ENCODE peak calls at places on chromosomes 11 and 22, in nine cellular contexts. R is HAP-1; F is brain microvascular endothelial cell; Z is iPS-NIHi11; M is ELF-1; D is GM12878; L is left lung; X is effector CD4-positive, alpha-beta T cell; J is NCI-H1436. S is an unnamed sample.

GRCh38 chr22:50584106-50585096 is 1.8 kb upstream of the CHKB start:
- DNase-seq in R (no peak), X (no peak), M (peak; percentile 39), L (no peak), J (no peak), F (no peak), Z (no peak), D (no peak), S (no peak)

GRCh38 chr11:89182773-89183172 is 5.1 kb downstream of the TYR start:
- DNase-seq in J (no peak), D (no peak), X (no peak), L (no peak), M (no peak), Z (no peak), F (no peak), R (no peak), S (no peak)

GRCh38 chr22:37681001-37681424 is 5.1 kb upstream of the NOL12 start:
- DNase-seq in X (no peak), R (no peak), L (no peak), J (no peak), M (no peak), F (peak; percentile 37), Z (no peak), D (no peak), S (no peak)

GRCh38 chr22:50729391-50730012 is 8.5 kb upstream of the ACR start:
- DNase-seq in D (no peak), X (no peak), R (no peak), Z (no peak), F (no peak), L (peak; percentile 80), M (no peak), J (no peak), S (no peak)

GRCh38 chr11:48013269-48013901 is 33.0 kb downstream of the PTPRJ start:
- DNase-seq in F (no peak), L (peak; percentile 83), X (peak; percentile 37), D (no peak), M (no peak), Z (no peak), R (no peak), J (no peak), S (no peak)

GRCh38 chr11:134506046-134506445 is 94.0 kb upstream of the B3GAT1 start:
- DNase-seq in D (no peak), X (no peak), J (no peak), M (no peak), R (no peak), Z (no peak), L (no peak), F (no peak), S (no peak)

GRCh38 chr11:1924646-1925372 is 5.3 kb downstream of the TNNT3 start:
- DNase-seq in X (no peak), D (no peak), R (no peak), F (no peak), M (no peak), L (peak; percentile 59), Z (peak; percentile 13), J (no peak), S (no peak)

GRCh38 chr11:118939948-118940598 is 14.3 kb upstream of the BCL9L start:
- DNase-seq in J (no peak), F (no peak), Z (peak; percentile 64), D (no peak), M (peak; percentile 36), R (no peak), L (peak; percentile 70), X (no peak), S (no peak)

GRCh38 chr22:30424471-30425326 is 869 bp upstream of the MTFP1 start:
- DNase-seq in M (no peak), Z (no peak), L (no peak), X (no peak), D (no peak), F (peak; percentile 37), R (no peak), J (no peak), S (no peak)

GRCh38 chr22:50262973-50263617 is 1.6 kb upstream of the MAPK12 start:
- DNase-seq in Z (no peak), R (no peak), X (no peak), F (no peak), D (no peak), L (no peak), J (no peak), M (no peak), S (no peak)

GRCh38 chr11:2553886-2554285 is 109.1 kb downstream of the KCNQ1 start:
- DNase-seq in M (no peak), D (no peak), F (no peak), Z (no peak), L (peak; percentile 17), J (no peak), X (no peak), R (no peak), S (no peak)

GRCh38 chr11:18749681-18750319 is 23.8 kb upstream of the IGSF22 start:
- DNase-seq in L (no peak), D (no peak), R (no peak), Z (peak; percentile 60), F (peak; percentile 62), J (no peak), M (peak; percentile 86), X (no peak), S (no peak)

GRCh38 chr11:99418927-99419707 is 398.4 kb downstream of the CNTN5 start:
- DNase-seq in X (no peak), M (peak; percentile 46), L (no peak), F (peak; percentile 31), D (no peak), Z (no peak), J (no peak), R (no peak), S (no peak)

GRCh38 chr11:66548774-66549630 is 2.3 kb downstream of the ACTN3 start:
- DNase-seq in M (peak; percentile 74), Z (no peak), J (no peak), D (no peak), F (no peak), L (peak; percentile 21), R (no peak), X (no peak), S (no peak)

GRCh38 chr11:71245601-71246391 is 6.6 kb downstream of the SHANK2 start:
- DNase-seq in J (no peak), F (no peak), R (no peak), Z (no peak), D (no peak), L (no peak), X (no peak), M (peak; percentile 88), S (no peak)

GRCh38 chr11:9280655-9281301 is 15.6 kb upstream of the DENND5A start:
- DNase-seq in M (no peak), D (peak; percentile 58), X (no peak), F (peak; percentile 73), J (no peak), Z (no peak), L (no peak), R (no peak), S (no peak)

GRCh38 chr22:44396727-44397722 is 84.3 kb upstream of the SHISAL1 start:
- DNase-seq in L (peak; percentile 31), Z (no peak), M (no peak), J (no peak), X (no peak), R (no peak), D (no peak), F (no peak), S (no peak)

GRCh38 chr11:35629914-35630313 is 11.7 kb downstream of the FJX1 start:
- DNase-seq in M (no peak), X (no peak), L (no peak), D (no peak), F (peak; percentile 99), R (no peak), J (no peak), Z (no peak), S (no peak)

GRCh38 chr22:42436402-42436801 is 4.2 kb upstream of the NFAM1 start:
- DNase-seq in F (no peak), X (no peak), M (no peak), D (no peak), Z (no peak), R (no peak), J (no peak), L (no peak), S (no peak)

GRCh38 chr22:38050720-38051119 is 6.5 kb upstream of the PICK1 start:
- DNase-seq in L (no peak), X (no peak), M (no peak), F (no peak), J (no peak), R (no peak), Z (no peak), D (no peak), S (no peak)

GRCh38 chr11:110962907-110963306 is 250.7 kb upstream of the ARHGAP20 start:
- DNase-seq in J (no peak), L (no peak), R (no peak), M (no peak), X (no peak), Z (no peak), D (no peak), F (no peak), S (no peak)

GRCh38 chr11:121901853-121902252 is 214.2 kb downstream of the BLID start:
- DNase-seq in M (no peak), R (no peak), J (no peak), L (no peak), Z (no peak), F (no peak), D (no peak), X (no peak), S (no peak)

GRCh38 chr11:63764201-63764711 is 4.3 kb downstream of the ZFTA start:
- DNase-seq in J (no peak), R (no peak), F (no peak), Z (peak; percentile 54), X (no peak), M (peak; percentile 67), D (no peak), L (no peak), S (no peak)

S was measured in iPS DF 19.7.